ENCODE peak calls at places on chromosomes 5 and 9, in eight cellular contexts. S, K, Q, F, U, H, J and B are unnamed samples.

GRCh38 chr5:53481887-53482716 is 1.7 kb downstream of the FST start:
- DNase-seq in Q (peak), H (peak), J (peak), S (peak), U (peak), F (peak), K (peak), B (peak)

GRCh38 chr5:122078116-122078865 is at the start of gene LOX:
- DNase-seq in Q (no peak), U (peak), F (peak), J (no peak), K (peak), S (no peak), H (peak), B (no peak)

GRCh38 chr5:81555865-81556264 is 161.9 kb upstream of the ACOT12 start:
- DNase-seq in H (no peak), K (no peak), S (no peak), U (no peak), J (no peak), F (no peak), Q (no peak), B (no peak)

GRCh38 chr5:8908055-8908683 is 637.7 kb downstream of the SEMA5A start:
- DNase-seq in H (peak), U (peak), J (no peak), K (no peak), F (peak), Q (no peak), S (no peak), B (no peak)

GRCh38 chr9:116883676-116884075 is 196.6 kb downstream of the TRIM32 start:
- DNase-seq in F (no peak), K (no peak), Q (no peak), H (no peak), U (no peak), J (no peak), S (no peak), B (no peak)

GRCh38 chr9:95081998-95082397 is 235.5 kb downstream of the FANCC start:
- DNase-seq in Q (no peak), J (no peak), K (no peak), S (no peak), H (no peak), U (no peak), F (no peak), B (no peak)

GRCh38 chr9:83432104-83432627 is 106.0 kb downstream of the FRMD3 start:
- DNase-seq in H (peak), Q (no peak), U (peak), J (no peak), K (peak), S (no peak), F (peak), B (no peak)

GRCh38 chr9:113654605-113655193 is 191.2 kb downstream of the RGS3 start:
- DNase-seq in H (no peak), F (no peak), U (no peak), K (no peak), Q (no peak), S (no peak), J (no peak), B (no peak)

GRCh38 chr5:138180183-138180782 is 1.4 kb downstream of the KIF20A start:
- DNase-seq in F (peak), Q (peak), U (peak), H (no peak), S (no peak), K (peak), J (no peak), B (peak)

GRCh38 chr5:150640311-150641005 is at the start of gene SYNPO:
- DNase-seq in H (peak), U (peak), J (no peak), S (no peak), F (peak), K (peak), Q (no peak), B (no peak)

GRCh38 chr9:35760651-35761050 is 6.6 kb upstream of the MSMP start:
- DNase-seq in K (no peak), F (no peak), J (no peak), Q (no peak), U (no peak), H (peak), S (no peak), B (no peak)

GRCh38 chr9:121781701-121782464 is 130.4 kb downstream of the DAB2IP start:
- DNase-seq in H (no peak), K (no peak), J (no peak), Q (no peak), U (no peak), S (no peak), F (no peak), B (no peak)

GRCh38 chr9:137438591-137439157 is 2.5 kb downstream of the ENTPD8 start:
- DNase-seq in K (no peak), J (no peak), Q (no peak), F (no peak), H (no peak), S (no peak), U (no peak), B (peak)

GRCh38 chr5:173514666-173515065 is 101.8 kb downstream of the BOD1 start:
- DNase-seq in S (no peak), U (no peak), H (no peak), K (no peak), Q (no peak), J (no peak), F (peak), B (no peak)

GRCh38 chr5:168172718-168173045 is 118.8 kb upstream of the WWC1 start:
- DNase-seq in F (no peak), S (no peak), K (no peak), Q (no peak), J (no peak), H (no peak), U (no peak), B (no peak)

GRCh38 chr9:8579661-8580060 is 780.1 kb upstream of the DMAC1 start:
- DNase-seq in J (no peak), S (no peak), Q (no peak), K (no peak), F (no peak), H (no peak), U (no peak), B (no peak)

GRCh38 chr5:42974546-42974945 is 65.6 kb downstream of the ANXA2R start:
- DNase-seq in J (no peak), F (no peak), H (no peak), U (no peak), S (no peak), Q (no peak), K (peak), B (no peak)

GRCh38 chr9:581673-582497 is 259.6 kb upstream of the DMRT1 start:
- DNase-seq in F (peak), S (no peak), U (peak), Q (no peak), H (no peak), K (no peak), J (no peak), B (no peak)